ENCODE peak calls at places on chromosomes 3 and 15, in eight cellular contexts. A, P, Q, G, U, W, J and C are unnamed samples.

GRCh38 chr3:37163262-37164020 is 10.9 kb downstream of the LRRFIP2 start:
- DNase-seq in W (no peak), G (no peak), U (no peak), P (no peak), A (no peak), J (no peak), Q (no peak), C (no peak)

GRCh38 chr15:69093127-69093526 is 67.3 kb upstream of the GLCE start:
- DNase-seq in Q (no peak), U (no peak), G (no peak), W (peak), J (no peak), P (no peak), A (peak), C (peak)

GRCh38 chr3:37386627-37387230 is 212.3 kb upstream of the LRRFIP2 start:
- DNase-seq in J (no peak), W (no peak), P (no peak), U (no peak), Q (no peak), G (no peak), A (no peak), C (no peak)

GRCh38 chr3:175266993-175267960 is 408.1 kb downstream of the NAALADL2 start:
- DNase-seq in U (no peak), Q (no peak), P (no peak), G (no peak), W (no peak), A (no peak), J (no peak), C (no peak)

GRCh38 chr3:82676356-82677026 is 915.0 kb upstream of the GBE1 start:
- DNase-seq in J (no peak), Q (no peak), U (no peak), W (no peak), P (no peak), G (no peak), A (no peak), C (no peak)

GRCh38 chr3:22779737-22780136 is 423.4 kb upstream of the UBE2E2 start:
- DNase-seq in U (no peak), J (no peak), P (no peak), W (no peak), G (no peak), Q (no peak), A (no peak), C (no peak)

GRCh38 chr3:180870008-180870733 is 42.3 kb upstream of the FXR1 start:
- DNase-seq in U (no peak), A (no peak), G (peak), J (peak), Q (no peak), P (peak), W (no peak), C (no peak)

GRCh38 chr15:58383876-58384275 is 47.9 kb upstream of the LIPC start:
- DNase-seq in Q (no peak), W (no peak), U (no peak), J (peak), G (no peak), P (no peak), A (no peak), C (no peak)

GRCh38 chr3:34203386-34203785 is 405.0 kb downstream of the PDCD6IP start:
- DNase-seq in A (no peak), G (no peak), U (no peak), J (no peak), P (no peak), W (no peak), Q (no peak), C (no peak)

GRCh38 chr3:170078620-170079281 is 41.0 kb downstream of the GPR160 start:
- DNase-seq in U (no peak), A (no peak), J (no peak), P (no peak), G (no peak), Q (peak), W (no peak), C (peak)

GRCh38 chr3:152175576-152175883 is 93.2 kb upstream of the MBNL1 start:
- DNase-seq in P (no peak), G (no peak), U (no peak), J (no peak), A (no peak), Q (no peak), W (no peak), C (no peak)

GRCh38 chr3:32132121-32132520 is 25.7 kb downstream of the GPD1L start:
- DNase-seq in W (no peak), G (no peak), A (no peak), Q (no peak), J (no peak), P (no peak), U (no peak), C (no peak)

GRCh38 chr3:143831208-143831607 is 17.1 kb downstream of the SLC9A9 start:
- DNase-seq in G (no peak), U (no peak), W (no peak), A (no peak), Q (no peak), P (no peak), J (no peak), C (no peak)

GRCh38 chr15:68874788-68875187 is 54.1 kb upstream of the ANP32A start:
- DNase-seq in Q (no peak), J (no peak), G (no peak), W (no peak), A (no peak), U (no peak), P (no peak), C (peak)

GRCh38 chr3:48135773-48136495 is 52.3 kb downstream of the CDC25A start:
- DNase-seq in J (no peak), W (no peak), Q (no peak), G (no peak), U (no peak), A (no peak), P (no peak), C (no peak)

GRCh38 chr3:29440321-29441019 is 159.6 kb downstream of the RBMS3 start:
- DNase-seq in J (no peak), G (no peak), U (no peak), W (no peak), Q (no peak), P (peak), A (no peak), C (no peak)

GRCh38 chr3:61903931-61904657 is 342.7 kb downstream of the PTPRG start:
- DNase-seq in U (no peak), W (no peak), P (peak), G (no peak), Q (no peak), J (no peak), A (no peak), C (no peak)

GRCh38 chr3:82815417-82816058 is 1054.1 kb upstream of the GBE1 start:
- DNase-seq in Q (no peak), A (no peak), U (no peak), G (no peak), J (no peak), P (no peak), W (no peak), C (no peak)

GRCh38 chr3:171781711-171782127 is 28.6 kb downstream of the PLD1 start:
- DNase-seq in U (no peak), P (no peak), A (no peak), J (no peak), G (no peak), W (peak), Q (no peak), C (no peak)

GRCh38 chr15:64010719-64011118 is 35.6 kb downstream of the DAPK2 start:
- DNase-seq in P (peak), G (peak), U (peak), J (no peak), W (peak), A (no peak), Q (peak), C (peak)

GRCh38 chr15:31510003-31510402 is 183.4 kb downstream of the KLF13 start:
- DNase-seq in P (no peak), J (no peak), Q (no peak), W (no peak), G (no peak), A (no peak), U (peak), C (no peak)

GRCh38 chr3:20576228-20576627 is 390.2 kb upstream of the SGO1 start:
- DNase-seq in Q (no peak), U (no peak), P (no peak), G (no peak), W (no peak), A (no peak), J (no peak), C (no peak)

GRCh38 chr3:63968612-63969350 is 54.5 kb downstream of the PSMD6 start:
- DNase-seq in P (no peak), J (no peak), U (no peak), A (no peak), Q (no peak), W (no peak), G (no peak), C (peak)

GRCh38 chr3:150407051-150407817 is 864 bp upstream of the TSC22D2 start:
- DNase-seq in P (peak), W (no peak), Q (no peak), A (no peak), G (no peak), U (no peak), J (no peak), C (peak)

GRCh38 chr3:120341658-120342346 is 7.4 kb downstream of the LRRC58 start:
- DNase-seq in J (peak), P (no peak), Q (no peak), W (no peak), G (no peak), A (no peak), U (no peak), C (no peak)

GRCh38 chr3:124556636-124557035 is 173.6 kb upstream of the UMPS start:
- DNase-seq in J (no peak), W (no peak), U (no peak), P (no peak), A (no peak), G (no peak), Q (no peak), C (no peak)

GRCh38 chr3:4461459-4462090 is 5.5 kb downstream of the SUMF1 start:
- DNase-seq in W (no peak), U (no peak), J (no peak), A (no peak), G (no peak), P (no peak), Q (no peak), C (peak)

GRCh38 chr3:52237659-52238172 is 1.2 kb downstream of the TWF2 start:
- DNase-seq in P (peak), W (peak), Q (peak), A (peak), J (peak), U (peak), G (peak), C (peak)

GRCh38 chr3:47475029-47475569 is 642 bp downstream of the SCAP start:
- DNase-seq in Q (no peak), J (no peak), U (no peak), A (no peak), G (no peak), P (peak), W (no peak), C (no peak)

GRCh38 chr15:101675015-101675414 is 22.8 kb upstream of the TM2D3 start:
- DNase-seq in J (no peak), A (no peak), G (no peak), U (no peak), P (no peak), W (no peak), Q (no peak), C (no peak)

GRCh38 chr15:80010131-80010673 is 39.2 kb upstream of the BCL2A1 start:
- DNase-seq in U (no peak), W (peak), A (no peak), P (no peak), G (no peak), J (no peak), Q (no peak), C (no peak)

GRCh38 chr3:69013256-69014021 is at the start of gene EOGT:
- DNase-seq in U (peak), A (peak), P (peak), Q (peak), G (peak), W (peak), J (peak), C (peak)
- TF ChIP-seq POLR2A in U (peak), A (peak), P (peak), Q (peak), G (peak), W (peak), J (peak), C (peak)

GRCh38 chr15:81322708-81323253 is 1.2 kb downstream of the STARD5 start:
- DNase-seq in P (no peak), U (no peak), G (no peak), J (no peak), Q (no peak), W (no peak), A (no peak), C (peak)
- TF ChIP-seq POLR2A in P (no peak), U (no peak), G (no peak), J (no peak), Q (no peak), W (no peak), A (no peak), C (no peak)

GRCh38 chr15:88913850-88914169 is 631 bp upstream of the MFGE8 start:
- DNase-seq in P (no peak), Q (no peak), J (no peak), U (no peak), W (no peak), G (no peak), A (peak), C (no peak)

GRCh38 chr15:88913017-88913849 is at the start of gene MFGE8:
- DNase-seq in W (no peak), P (peak), U (peak), A (peak), G (peak), Q (no peak), J (peak), C (peak)

GRCh38 chr15:88909956-88910831 is 3.0 kb downstream of the MFGE8 start:
- DNase-seq in J (no peak), U (no peak), W (no peak), P (no peak), A (no peak), G (no peak), Q (no peak), C (no peak)

GRCh38 chr15:88912500-88912921 is 668 bp downstream of the MFGE8 start:
- DNase-seq in A (peak), Q (no peak), J (no peak), P (no peak), W (no peak), G (no peak), U (no peak), C (no peak)

DNA sequence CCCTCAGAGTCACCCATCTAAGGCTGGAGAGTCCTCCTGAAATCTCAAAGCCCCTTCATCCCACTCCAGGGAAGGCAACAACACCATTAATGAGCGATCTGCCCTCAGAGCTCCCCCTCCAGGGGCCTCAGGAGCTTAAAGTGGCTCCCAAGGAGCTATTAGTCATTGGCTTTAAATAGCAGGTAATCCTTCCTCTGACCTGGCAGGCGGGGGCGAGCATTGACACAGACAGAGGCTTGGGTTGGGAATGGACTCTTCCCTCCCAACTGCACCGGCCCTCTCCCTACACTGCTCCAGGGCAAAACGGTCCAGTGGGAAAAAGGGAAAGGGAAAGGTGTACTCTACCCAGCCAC is 1.4 kb downstream of the MFGE8 start:
- DNase-seq in Q (no peak), P (no peak), G (no peak), A (peak), J (no peak), U (no peak), W (no peak), C (no peak)
- TF ChIP-seq POLR2A in Q (no peak), P (no peak), G (no peak), A (no peak), J (no peak), U (no peak), W (no peak), C (no peak)

DNA sequence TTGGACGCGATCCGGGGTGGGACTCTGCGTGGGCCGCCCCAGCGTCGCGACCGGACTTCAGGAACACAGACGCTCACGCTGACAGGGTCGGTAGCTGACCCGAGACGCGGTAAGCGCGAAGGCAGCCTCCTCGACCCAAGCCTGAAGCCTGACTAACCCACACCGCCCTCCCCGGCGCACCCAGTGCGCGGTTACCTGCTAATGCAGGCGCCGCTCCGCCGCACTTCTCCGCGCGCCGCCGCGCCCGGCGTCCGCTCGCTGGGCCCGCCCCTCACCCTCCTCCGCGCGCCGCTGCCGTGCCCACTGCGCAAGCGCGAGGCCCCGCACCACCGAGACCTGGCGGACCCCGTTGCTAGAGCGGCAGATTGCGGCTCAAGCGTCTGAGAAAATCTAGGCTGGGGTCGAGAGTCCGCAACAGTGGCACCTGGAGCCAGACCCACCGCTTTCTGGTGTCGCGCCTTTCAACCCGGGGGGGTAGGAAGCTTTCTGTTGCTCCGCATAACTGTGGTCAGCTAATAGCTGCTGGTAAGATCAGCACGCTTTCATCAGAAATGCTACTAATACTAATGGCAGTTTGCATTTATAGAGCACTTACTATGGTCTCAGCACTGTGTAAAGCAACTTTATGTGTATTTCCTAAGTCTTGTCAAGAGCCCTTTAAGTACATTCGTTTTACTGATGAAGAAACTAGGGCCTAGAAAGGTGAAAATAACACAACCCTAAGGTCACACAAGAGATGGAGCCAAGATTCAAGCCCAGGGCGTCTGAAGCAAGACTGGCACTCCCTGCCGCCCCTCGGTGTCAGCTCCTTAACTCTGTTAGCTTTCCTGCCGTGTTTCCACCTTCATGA is at the start of gene TBCCD1:
- DNase-seq in G (peak), A (peak), Q (peak), J (peak), P (peak), W (peak), U (peak), C (peak)
- TF ChIP-seq POLR2A in G (peak), A (peak), Q (peak), J (peak), P (peak), W (peak), U (peak), C (peak)

GRCh38 chr15:52784799-52785671 is 5.1 kb downstream of the ONECUT1 start:
- DNase-seq in Q (no peak), P (no peak), G (no peak), U (no peak), A (no peak), W (no peak), J (peak), C (no peak)

GRCh38 chr15:52783191-52783829 is 6.8 kb downstream of the ONECUT1 start:
- DNase-seq in U (no peak), W (no peak), Q (no peak), A (no peak), P (peak), G (no peak), J (peak), C (no peak)

GRCh38 chr15:52785672-52786406 is 4.3 kb downstream of the ONECUT1 start:
- DNase-seq in G (no peak), W (no peak), A (no peak), Q (no peak), P (no peak), J (no peak), U (no peak), C (no peak)

GRCh38 chr15:52782514-52782913 is 7.6 kb downstream of the ONECUT1 start:
- DNase-seq in Q (no peak), P (no peak), W (no peak), U (no peak), A (no peak), G (no peak), J (no peak), C (no peak)

GRCh38 chr15:52783929-52784798 is 6.0 kb downstream of the ONECUT1 start:
- DNase-seq in A (peak), U (no peak), J (peak), W (no peak), G (no peak), Q (no peak), P (no peak), C (peak)
- TF ChIP-seq POLR2A in A (no peak), U (no peak), J (no peak), W (no peak), G (no peak), Q (no peak), P (no peak), C (no peak)

DNA sequence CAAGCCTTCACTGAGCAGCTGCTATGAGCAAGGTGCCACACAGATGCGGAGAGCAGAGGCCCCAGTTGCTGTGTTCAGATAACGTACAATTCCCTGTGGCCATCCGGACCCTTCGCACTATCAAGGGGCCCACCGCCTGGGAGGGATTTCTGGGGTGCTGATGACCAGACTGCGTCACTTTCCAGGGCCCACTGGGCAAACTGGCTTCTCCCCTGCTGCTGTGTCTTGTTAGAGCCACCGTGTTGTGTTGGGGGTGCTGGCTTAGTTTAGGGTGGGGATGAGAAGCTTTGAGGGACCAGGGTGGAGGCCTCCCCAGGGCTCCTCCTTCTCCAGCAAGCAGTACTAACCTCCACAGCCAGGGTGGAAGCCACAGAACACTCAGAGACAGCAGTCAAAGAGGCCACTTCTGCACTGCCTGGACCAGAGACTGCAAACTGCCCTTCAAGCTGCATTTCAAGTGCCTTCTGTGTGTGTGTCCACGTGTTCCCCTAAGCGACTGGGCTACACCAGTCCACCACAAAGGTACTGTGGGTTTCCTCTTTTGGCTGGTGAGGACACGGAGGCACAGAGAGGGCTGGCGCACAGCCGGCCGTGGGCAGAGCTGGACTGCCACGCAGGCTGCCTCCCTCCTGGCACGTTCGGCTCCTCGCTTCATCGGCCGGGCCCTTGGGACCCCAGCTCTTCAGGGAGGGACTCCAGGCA is 61.1 kb downstream of the MGLL start:
- DNase-seq in P (no peak), W (no peak), U (no peak), G (no peak), Q (no peak), J (no peak), A (no peak), C (no peak)
- TF ChIP-seq POLR2A in P (no peak), W (no peak), U (no peak), G (no peak), Q (no peak), J (no peak), A (no peak), C (peak)

DNA sequence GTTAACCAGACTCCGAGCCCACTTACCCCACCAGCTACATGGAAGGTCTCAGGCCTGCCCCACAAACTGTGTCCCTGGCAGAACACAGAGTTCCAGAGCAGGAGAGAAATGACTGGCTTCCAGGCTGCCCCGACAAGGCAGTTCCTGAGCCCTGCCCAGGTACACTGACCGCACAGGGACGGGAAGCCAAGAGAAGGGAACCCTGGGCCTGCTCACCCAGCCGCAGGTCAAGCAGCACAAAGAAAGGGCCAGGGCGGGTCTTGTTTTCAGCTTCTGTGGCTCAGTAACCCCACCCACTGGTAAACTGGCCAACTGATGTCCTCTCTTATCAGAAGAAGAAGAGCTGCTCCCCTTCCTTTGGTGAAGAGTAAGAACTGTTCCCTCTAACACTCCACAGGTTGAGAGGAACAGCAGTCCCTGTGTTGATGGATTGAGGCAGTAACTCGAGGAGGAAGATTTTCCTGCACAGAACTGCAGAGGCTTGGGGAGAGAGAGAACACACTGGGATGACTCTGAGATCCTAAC is 68.4 kb downstream of the CRTC3 start:
- DNase-seq in G (peak), A (no peak), U (no peak), P (peak), W (no peak), Q (no peak), J (no peak), C (peak)
- TF ChIP-seq POLR2A in G (no peak), A (no peak), U (no peak), P (no peak), W (no peak), Q (no peak), J (no peak), C (peak)

GRCh38 chr3:185465471-185465870 is 33.4 kb downstream of the TMEM41A start:
- DNase-seq in J (no peak), A (no peak), W (no peak), Q (no peak), P (no peak), G (no peak), U (no peak), C (no peak)
- TF ChIP-seq POLR2A in J (no peak), A (no peak), W (no peak), Q (no peak), P (no peak), G (no peak), U (no peak), C (no peak)